ENCODE peak calls at places on chromosomes 3 and 15, in four cellular contexts. One of them, this sample, is unnamed.

GRCh38 chr15:48645558-48646330 is at the start of gene FBN1:
- DNase-seq in iPS DF 6.9: no peak
- DNase-seq in left cardiac atrium: peak; percentile 81
- DNase-seq in stimulated activated CD8-positive, alpha-beta memory T cell treated with anti-CD3 and anti-CD28 coated beads, Interleukin-7, amount 100 ng/mL, for 1 hour: no peak
- DNase-seq in this sample: no peak

GRCh38 chr15:69074843-69075224 is 60.3 kb downstream of the NOX5 start:
- DNase-seq in left cardiac atrium: no peak
- DNase-seq in iPS DF 6.9: no peak
- DNase-seq in stimulated activated CD8-positive, alpha-beta memory T cell treated with anti-CD3 and anti-CD28 coated beads, Interleukin-7, amount 100 ng/mL, for 1 hour: no peak
- DNase-seq in this sample: no peak

GRCh38 chr15:44144992-44145391 is 50.1 kb downstream of the FRMD5 start:
- DNase-seq in left cardiac atrium: no peak
- DNase-seq in stimulated activated CD8-positive, alpha-beta memory T cell treated with anti-CD3 and anti-CD28 coated beads, Interleukin-7, amount 100 ng/mL, for 1 hour: no peak
- DNase-seq in iPS DF 6.9: no peak
- DNase-seq in this sample: no peak

GRCh38 chr15:78024141-78024567 is 53.4 kb downstream of the TBC1D2B start:
- DNase-seq in stimulated activated CD8-positive, alpha-beta memory T cell treated with anti-CD3 and anti-CD28 coated beads, Interleukin-7, amount 100 ng/mL, for 1 hour: no peak
- DNase-seq in iPS DF 6.9: no peak
- DNase-seq in left cardiac atrium: peak; percentile 67
- DNase-seq in this sample: no peak

GRCh38 chr3:46906471-46907058 is 29.0 kb downstream of the PTH1R start:
- DNase-seq in stimulated activated CD8-positive, alpha-beta memory T cell treated with anti-CD3 and anti-CD28 coated beads, Interleukin-7, amount 100 ng/mL, for 1 hour: no peak
- DNase-seq in iPS DF 6.9: no peak
- DNase-seq in left cardiac atrium: peak; percentile 26
- DNase-seq in this sample: no peak

GRCh38 chr15:41581110-41581509 is 22.1 kb downstream of the TYRO3 start:
- DNase-seq in left cardiac atrium: no peak
- DNase-seq in iPS DF 6.9: no peak
- DNase-seq in stimulated activated CD8-positive, alpha-beta memory T cell treated with anti-CD3 and anti-CD28 coated beads, Interleukin-7, amount 100 ng/mL, for 1 hour: no peak
- DNase-seq in this sample: no peak

GRCh38 chr3:24495334-24495994 is 814 bp upstream of the THRB start:
- DNase-seq in stimulated activated CD8-positive, alpha-beta memory T cell treated with anti-CD3 and anti-CD28 coated beads, Interleukin-7, amount 100 ng/mL, for 1 hour: no peak
- DNase-seq in left cardiac atrium: peak; percentile 58
- DNase-seq in iPS DF 6.9: no peak
- DNase-seq in this sample: no peak

GRCh38 chr3:67854663-67855062 is 200.3 kb upstream of the SUCLG2 start:
- DNase-seq in stimulated activated CD8-positive, alpha-beta memory T cell treated with anti-CD3 and anti-CD28 coated beads, Interleukin-7, amount 100 ng/mL, for 1 hour: no peak
- DNase-seq in iPS DF 6.9: no peak
- DNase-seq in left cardiac atrium: no peak
- DNase-seq in this sample: no peak

GRCh38 chr3:106379251-106379750 is 510.5 kb upstream of the CBLB start:
- DNase-seq in iPS DF 6.9: no peak
- DNase-seq in stimulated activated CD8-positive, alpha-beta memory T cell treated with anti-CD3 and anti-CD28 coated beads, Interleukin-7, amount 100 ng/mL, for 1 hour: no peak
- DNase-seq in left cardiac atrium: no peak
- DNase-seq in this sample: no peak

GRCh38 chr3:14124223-14124614 is 451 bp downstream of the CHCHD4 start:
- DNase-seq in left cardiac atrium: peak; percentile 81
- DNase-seq in iPS DF 6.9: no peak
- DNase-seq in stimulated activated CD8-positive, alpha-beta memory T cell treated with anti-CD3 and anti-CD28 coated beads, Interleukin-7, amount 100 ng/mL, for 1 hour: peak; percentile 36
- DNase-seq in this sample: no peak

GRCh38 chr3:46027021-46027705 is at the start of gene XCR1:
- DNase-seq in left cardiac atrium: no peak
- DNase-seq in stimulated activated CD8-positive, alpha-beta memory T cell treated with anti-CD3 and anti-CD28 coated beads, Interleukin-7, amount 100 ng/mL, for 1 hour: no peak
- DNase-seq in iPS DF 6.9: no peak
- DNase-seq in this sample: no peak

GRCh38 chr3:27553868-27554540 is 69.8 kb upstream of the SLC4A7 start:
- DNase-seq in stimulated activated CD8-positive, alpha-beta memory T cell treated with anti-CD3 and anti-CD28 coated beads, Interleukin-7, amount 100 ng/mL, for 1 hour: no peak
- DNase-seq in left cardiac atrium: no peak
- DNase-seq in iPS DF 6.9: no peak
- DNase-seq in this sample: no peak

GRCh38 chr3:3053974-3054373 is 56.2 kb downstream of the IL5RA start:
- DNase-seq in iPS DF 6.9: no peak
- DNase-seq in stimulated activated CD8-positive, alpha-beta memory T cell treated with anti-CD3 and anti-CD28 coated beads, Interleukin-7, amount 100 ng/mL, for 1 hour: no peak
- DNase-seq in left cardiac atrium: no peak
- DNase-seq in this sample: no peak

GRCh38 chr15:45314960-45315359 is 62.9 kb downstream of the SLC28A2 start:
- DNase-seq in left cardiac atrium: no peak
- DNase-seq in iPS DF 6.9: no peak
- DNase-seq in stimulated activated CD8-positive, alpha-beta memory T cell treated with anti-CD3 and anti-CD28 coated beads, Interleukin-7, amount 100 ng/mL, for 1 hour: no peak
- DNase-seq in this sample: no peak

GRCh38 chr3:171383206-171384018 is 76.8 kb downstream of the TNIK start:
- DNase-seq in iPS DF 6.9: no peak
- DNase-seq in stimulated activated CD8-positive, alpha-beta memory T cell treated with anti-CD3 and anti-CD28 coated beads, Interleukin-7, amount 100 ng/mL, for 1 hour: no peak
- DNase-seq in left cardiac atrium: no peak
- DNase-seq in this sample: no peak